ENCODE peak calls at places on chromosomes 1 and 21, in ten cellular contexts. Q, I, U, Z, E, P, D, V, X and C are unnamed samples.

GRCh38 chr1:185804206-185804605 is 70.0 kb downstream of the HMCN1 start:
- DNase-seq in Q (no peak), I (no peak), U (no peak), Z (peak; percentile 31), E (no peak), P (no peak), D (peak; percentile 43), V (no peak), X (no peak), C (no peak)

GRCh38 chr1:208002672-208003071 is 91.7 kb upstream of the CD34 start:
- DNase-seq in Q (no peak), I (no peak), U (no peak), Z (no peak), E (no peak), P (no peak), D (no peak), V (no peak), X (no peak), C (no peak)

GRCh38 chr1:56045062-56045461 is 534.3 kb downstream of the PLPP3 start:
- DNase-seq in Q (no peak), I (no peak), U (no peak), Z (no peak), E (no peak), P (no peak), D (no peak), V (no peak), X (no peak), C (no peak)

GRCh38 chr21:23890652-23891051 is 1716.6 kb downstream of the MRPL39 start:
- DNase-seq in Q (no peak), I (no peak), U (no peak), Z (no peak), E (no peak), P (no peak), D (no peak), V (no peak), X (no peak), C (no peak)

GRCh38 chr21:18499761-18500376 is 96.3 kb upstream of the TMPRSS15 start:
- DNase-seq in Q (no peak), I (no peak), U (no peak), Z (no peak), E (no peak), P (peak; percentile 49), D (peak; percentile 65), V (peak; percentile 21), X (no peak), C (peak; percentile 56)

GRCh38 chr21:30831194-30831765 is 1.7 kb upstream of the KRTAP7-1 start:
- DNase-seq in Q (peak; percentile 20), I (no peak), U (no peak), Z (peak; percentile 30), E (no peak), P (peak; percentile 2), D (no peak), V (no peak), X (no peak), C (peak; percentile 50)

GRCh38 chr1:86933562-86934377 is 19.3 kb downstream of the HS2ST1 start:
- DNase-seq in Q (no peak), I (no peak), U (no peak), Z (no peak), E (no peak), P (no peak), D (peak; percentile 12), V (no peak), X (no peak), C (no peak)

GRCh38 chr1:15885269-15885668 is 37.8 kb downstream of the SPEN start:
- DNase-seq in Q (no peak), I (no peak), U (no peak), Z (no peak), E (no peak), P (no peak), D (no peak), V (no peak), X (no peak), C (no peak)

GRCh38 chr21:38326899-38327298 is 70.1 kb downstream of the KCNJ15 start:
- DNase-seq in Q (no peak), I (no peak), U (no peak), Z (no peak), E (no peak), P (no peak), D (no peak), V (no peak), X (no peak), C (no peak)

GRCh38 chr1:58922302-58923089 is 138.6 kb upstream of the JUN start:
- DNase-seq in Q (peak; percentile 34), I (peak; percentile 17), U (no peak), Z (peak; percentile 88), E (no peak), P (peak; percentile 79), D (peak; percentile 60), V (peak; percentile 49), X (no peak), C (peak; percentile 91)

GRCh38 chr1:202168861-202169260 is 8.5 kb upstream of the PTPN7 start:
- DNase-seq in Q (no peak), I (no peak), U (no peak), Z (no peak), E (no peak), P (no peak), D (no peak), V (no peak), X (no peak), C (no peak)

GRCh38 chr1:223301346-223301745 is 62.6 kb downstream of the SUSD4 start:
- DNase-seq in Q (no peak), I (no peak), U (no peak), Z (no peak), E (no peak), P (no peak), D (no peak), V (no peak), X (no peak), C (no peak)

GRCh38 chr1:119982006-119982405 is 85.7 kb upstream of the ADAM30 start:
- DNase-seq in Q (no peak), I (no peak), U (no peak), Z (peak; percentile 79), E (no peak), P (peak; percentile 62), D (peak; percentile 77), V (no peak), X (no peak), C (no peak)

GRCh38 chr1:153597206-153597605 is 15.7 kb downstream of the S100A16 start:
- DNase-seq in Q (no peak), I (no peak), U (no peak), Z (peak; percentile 77), E (no peak), P (no peak), D (peak; percentile 32), V (no peak), X (no peak), C (peak; percentile 68)

DNA sequence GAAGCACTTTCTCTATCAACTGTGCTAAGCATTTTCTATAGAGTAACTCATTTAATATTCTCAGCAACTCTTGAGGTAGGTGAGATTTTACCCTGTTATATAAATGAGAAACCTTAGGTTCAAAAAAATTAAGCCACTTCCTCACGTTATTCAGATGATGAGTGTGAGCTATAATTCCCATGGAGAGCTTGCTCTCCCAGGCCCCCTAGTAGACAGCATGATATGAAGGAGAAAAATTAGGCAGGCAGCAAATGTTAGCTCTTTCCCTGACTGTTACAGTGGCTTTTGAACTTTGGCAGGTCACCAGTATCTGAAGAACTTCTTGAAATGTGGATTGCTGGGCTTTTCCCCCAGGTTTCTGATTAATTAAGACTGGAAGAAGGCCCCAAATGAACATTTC is 753.1 kb downstream of the NCAM2 start:
- DNase-seq in Q (no peak), I (no peak), U (no peak), Z (no peak), E (no peak), P (no peak), D (no peak), V (no peak), X (no peak), C (no peak)
- TF ChIP-seq CTCF in Q (no peak), I (no peak), U (no peak), Z (no peak), E (no peak), P (peak; percentile 66), D (no peak), V (no peak), X (no peak), C (no peak)

GRCh38 chr1:180188103-180188506 is 33.4 kb downstream of the QSOX1 start:
- DNase-seq in Q (peak; percentile 57), I (no peak), U (no peak), Z (peak; percentile 50), E (no peak), P (peak; percentile 65), D (peak; percentile 46), V (no peak), X (no peak), C (peak; percentile 74)
- TF ChIP-seq CTCF in Q (peak; percentile 27), I (no peak), U (peak; percentile 66), Z (peak; percentile 89), E (peak; percentile 60), P (peak; percentile 78), D (peak; percentile 85), V (peak; percentile 44), X (peak; percentile 86), C (peak; percentile 57)

DNA sequence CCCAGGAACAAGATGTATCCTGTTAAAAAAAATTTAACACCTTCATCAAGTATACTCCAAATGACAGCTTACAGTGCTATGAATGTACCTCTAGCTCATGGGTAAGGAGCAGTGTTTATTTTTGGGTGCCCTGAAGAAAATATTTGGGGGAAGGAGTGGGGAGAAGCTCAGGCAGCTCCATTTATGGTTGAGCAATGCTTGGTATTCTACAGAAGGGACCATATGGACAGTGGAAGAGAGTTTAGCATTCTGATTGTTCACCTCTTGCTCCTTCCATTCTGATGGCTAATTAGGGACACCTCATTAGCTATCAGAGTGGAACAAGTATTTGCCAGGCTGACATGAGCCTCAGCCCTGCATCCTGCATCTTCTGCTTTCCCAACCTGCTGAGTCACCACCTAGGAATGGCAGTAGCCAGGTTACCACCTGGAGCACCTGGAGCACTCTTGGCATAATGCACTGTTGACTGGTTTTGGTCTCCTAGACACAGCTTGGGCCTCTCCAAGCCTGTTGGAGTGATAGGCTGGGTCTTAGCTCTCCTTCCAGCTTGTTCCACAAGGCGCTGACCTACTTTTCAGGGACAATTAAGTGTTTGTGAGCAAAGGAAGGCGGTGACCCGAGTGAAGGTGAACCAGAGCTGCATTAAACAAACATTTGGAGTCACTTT is 62.0 kb upstream of the MACF1 start:
- DNase-seq in Q (no peak), I (no peak), U (no peak), Z (peak; percentile 97), E (no peak), P (no peak), D (no peak), V (no peak), X (no peak), C (peak; percentile 87)
- TF ChIP-seq CTCF in Q (no peak), I (no peak), U (no peak), Z (peak; percentile 7), E (no peak), P (no peak), D (no peak), V (no peak), X (no peak), C (no peak)

DNA sequence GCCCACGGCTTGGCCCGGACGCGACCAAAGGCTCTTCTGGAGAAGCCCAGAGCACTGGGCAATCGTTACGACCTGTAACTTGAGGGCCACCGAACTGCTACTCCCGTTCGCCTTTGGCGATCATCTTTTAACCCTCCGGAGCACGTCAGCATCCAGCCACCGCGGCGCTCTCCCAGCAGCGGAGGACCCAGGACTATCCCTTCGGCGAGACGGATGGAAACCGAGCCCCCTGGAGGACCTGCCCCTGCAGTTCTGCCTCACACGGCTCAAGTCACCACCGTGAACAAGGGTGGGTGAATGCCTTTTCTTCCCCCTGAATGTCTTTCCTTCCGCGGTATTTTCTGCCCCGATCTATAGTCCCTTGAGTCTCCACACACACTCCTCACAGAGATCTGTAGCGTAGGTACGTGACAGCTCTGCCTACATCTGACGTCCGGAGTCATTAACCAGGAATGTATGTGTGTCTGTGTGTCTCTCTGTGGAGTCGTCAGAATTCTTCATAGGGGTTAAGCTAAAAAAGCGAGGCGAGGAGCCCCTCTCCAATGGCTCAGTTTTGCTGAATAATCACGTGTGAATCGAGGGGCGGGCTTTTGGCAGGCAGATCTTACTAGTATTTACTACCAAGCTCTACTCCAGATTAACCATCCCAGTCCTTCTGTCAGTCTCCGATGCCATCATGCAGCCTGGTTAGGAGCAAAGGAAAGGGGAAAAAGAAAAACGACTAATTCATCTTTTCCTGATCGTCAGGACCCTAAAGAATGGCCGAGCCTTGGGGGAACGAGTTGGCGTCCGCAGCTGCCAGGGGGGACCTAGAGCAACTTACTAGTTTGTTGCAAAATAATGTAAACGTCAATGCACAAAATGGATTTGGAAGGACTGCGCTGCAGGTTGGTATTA is at the start of gene CDKN2C:
- DNase-seq in Q (peak; percentile 71), I (peak; percentile 41), U (peak; percentile 50), Z (peak; percentile 85), E (peak; percentile 65), P (peak; percentile 87), D (peak; percentile 81), V (peak; percentile 95), X (peak; percentile 65), C (peak; percentile 87)
- TF ChIP-seq CTCF in Q (peak; percentile 13), I (no peak), U (peak; percentile 9), Z (peak; percentile 19), E (no peak), P (peak; percentile 16), D (no peak), V (no peak), X (peak; percentile 31), C (no peak)